ENCODE peak calls at places on chromosomes 16 and 17, in four cellular contexts. U, G, N and S are unnamed samples.

GRCh38 chr16:84868829-84869457 is 49.2 kb downstream of the CRISPLD2 start:
- DNase-seq in G (no peak), U (no peak), N (no peak), S (no peak)

GRCh38 chr17:21287703-21288449 is 3.4 kb downstream of the MAP2K3 start:
- DNase-seq in N (peak), U (peak), G (peak), S (peak)

GRCh38 chr16:85601730-85602401 is 11.3 kb upstream of the GSE1 start:
- DNase-seq in G (no peak), U (peak), N (no peak), S (no peak)

GRCh38 chr17:182164-182751 is 808 bp upstream of the DOC2B start:
- DNase-seq in N (no peak), G (no peak), U (no peak), S (no peak)

GRCh38 chr17:81241648-81242420 is 2.7 kb downstream of the NDUFAF8 start:
- DNase-seq in G (no peak), U (peak), N (peak), S (no peak)

GRCh38 chr16:3577302-3577752 is at the start of gene NLRC3:
- DNase-seq in G (no peak), U (no peak), N (no peak), S (no peak)

GRCh38 chr16:12757546-12757945 is 46.1 kb downstream of the CPPED1 start:
- DNase-seq in N (no peak), U (no peak), G (no peak), S (no peak)

GRCh38 chr17:18182978-18183333 is 672 bp upstream of the ALKBH5 start:
- DNase-seq in G (peak), N (peak), U (peak), S (peak)

GRCh38 chr16:66402591-66403230 is 24.4 kb upstream of the BEAN1 start:
- DNase-seq in N (no peak), U (no peak), G (no peak), S (no peak)

GRCh38 chr17:45677770-45678169 is 106.3 kb upstream of the CRHR1 start:
- DNase-seq in G (no peak), U (peak), N (no peak), S (no peak)

DNA sequence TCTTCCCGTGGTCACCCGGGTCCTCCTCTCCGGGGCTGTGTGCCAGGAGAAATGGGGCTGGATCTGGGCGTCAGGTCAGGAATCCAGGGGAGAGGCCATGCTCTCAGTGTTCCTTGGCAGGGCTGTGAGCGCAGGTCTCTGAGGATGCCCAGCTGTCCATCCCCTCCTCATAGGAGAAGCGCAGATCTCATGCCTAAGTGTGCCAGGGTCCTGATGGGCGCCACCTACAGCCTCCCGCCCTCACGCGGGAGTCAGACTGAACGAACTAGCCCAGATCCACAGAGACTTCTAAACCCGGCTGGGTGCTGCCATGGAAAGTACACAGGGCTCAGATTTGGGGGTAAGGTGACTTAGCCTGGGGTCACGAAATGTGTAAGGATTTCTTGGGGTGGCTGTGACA is 24.3 kb downstream of the MGRN1 start:
- DNase-seq in G (no peak), N (no peak), U (no peak), S (no peak)
- H3K4me3 ChIP-seq in G (no peak), N (no peak), U (no peak), S (no peak)

DNA sequence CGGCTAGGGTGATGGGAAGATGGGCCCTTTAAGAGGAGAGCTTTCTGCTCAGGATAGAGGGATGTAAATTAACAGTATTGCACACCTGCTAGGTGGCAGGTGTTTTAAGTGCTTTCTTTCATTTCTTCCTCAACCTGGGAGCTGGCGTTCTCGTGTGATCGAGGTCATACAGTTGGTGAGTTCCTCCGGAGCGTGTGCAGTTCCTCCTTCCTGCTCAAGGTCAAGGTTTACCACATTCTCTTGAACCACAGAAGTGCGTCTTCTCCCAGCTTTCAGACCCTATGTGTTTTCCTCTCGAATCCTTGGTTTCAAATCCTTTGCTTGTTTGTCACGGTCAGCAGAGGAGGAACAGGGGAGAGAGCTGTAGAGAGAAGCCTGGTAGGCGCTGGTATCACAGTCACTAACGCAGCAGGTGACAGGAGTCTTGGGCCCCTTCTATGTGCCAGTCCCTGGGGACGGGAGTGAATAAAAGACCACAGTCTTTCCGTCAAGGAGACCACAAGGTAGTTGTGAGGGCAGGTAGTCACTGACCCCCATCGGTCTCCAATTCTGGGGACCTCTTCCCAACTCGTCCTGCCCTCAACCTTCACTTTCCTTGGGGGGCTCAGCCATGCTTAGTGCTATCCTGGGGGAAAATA is 788 bp downstream of the DNAI2 start:
- DNase-seq in U (no peak), N (no peak), G (no peak), S (no peak)
- H3K4me3 ChIP-seq in U (no peak), N (no peak), G (no peak), S (no peak)

GRCh38 chr17:70317416-70317815 is 148.1 kb downstream of the KCNJ2 start:
- DNase-seq in U (no peak), G (no peak), N (no peak), S (no peak)

GRCh38 chr17:70313031-70313430 is 143.7 kb downstream of the KCNJ2 start:
- DNase-seq in U (peak), N (no peak), G (no peak), S (no peak)

GRCh38 chr17:70313450-70313849 is 144.1 kb downstream of the KCNJ2 start:
- DNase-seq in N (no peak), U (peak), G (no peak), S (no peak)

GRCh38 chr17:70314506-70314905 is 145.2 kb downstream of the KCNJ2 start:
- DNase-seq in N (no peak), U (no peak), G (no peak), S (no peak)

GRCh38 chr17:70314096-70314495 is 144.8 kb downstream of the KCNJ2 start:
- DNase-seq in G (no peak), N (no peak), U (peak), S (peak)
- H3K4me3 ChIP-seq in G (no peak), N (no peak), U (no peak), S (no peak)

GRCh38 chr17:37392024-37392590 is 14.5 kb downstream of the ACACA start:
- DNase-seq in G (no peak), N (no peak), U (peak), S (peak)
- H3K4me3 ChIP-seq in G (no peak), N (no peak), U (no peak), S (no peak)

DNA sequence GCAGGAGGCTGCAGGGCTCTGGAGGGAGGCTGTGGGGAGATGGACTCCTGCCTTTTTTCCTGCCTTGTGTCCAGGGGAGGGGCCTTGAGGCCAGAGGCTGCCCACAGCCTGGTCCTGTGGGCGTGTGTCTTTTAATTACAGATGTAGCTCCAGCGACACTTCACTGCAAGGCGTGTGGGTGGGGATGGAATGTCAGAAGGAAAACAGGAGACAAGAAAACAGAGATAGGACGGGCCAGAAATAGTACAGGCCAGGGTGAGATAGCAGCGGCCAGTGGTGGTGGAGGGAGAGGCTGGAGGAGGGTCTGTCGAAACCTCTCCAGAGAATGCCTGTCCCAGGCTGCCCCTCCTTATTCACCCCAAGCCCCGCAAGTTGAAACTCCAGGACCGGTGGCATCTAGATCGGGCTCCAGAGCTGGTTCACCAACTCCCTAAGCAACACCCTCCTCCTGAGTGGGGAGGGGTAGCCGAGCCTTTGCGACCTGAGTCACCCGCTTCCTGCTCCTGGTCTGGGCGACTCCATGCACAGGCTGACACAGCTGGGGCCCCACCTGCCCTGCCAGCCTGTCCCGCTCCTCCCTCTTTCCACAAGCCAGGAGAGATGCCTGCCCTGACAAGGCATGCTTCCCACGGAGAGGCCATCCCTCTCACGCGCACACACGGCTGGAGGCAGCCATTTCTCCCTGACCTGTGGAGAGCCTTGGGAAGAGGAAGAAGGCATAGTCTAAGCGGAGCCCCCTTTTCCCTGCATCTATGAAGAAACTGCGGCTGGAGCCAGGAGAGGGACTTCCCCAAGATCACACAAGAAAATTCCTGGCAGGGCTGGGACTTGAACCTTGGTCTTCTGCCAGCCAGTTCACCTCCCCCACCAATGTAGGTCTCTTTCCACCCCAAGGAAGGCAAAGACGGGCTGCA is 6.6 kb upstream of the JUP start:
- DNase-seq in N (peak), U (peak), G (no peak), S (no peak)
- H3K4me3 ChIP-seq in N (peak), U (no peak), G (no peak), S (no peak)

DNA sequence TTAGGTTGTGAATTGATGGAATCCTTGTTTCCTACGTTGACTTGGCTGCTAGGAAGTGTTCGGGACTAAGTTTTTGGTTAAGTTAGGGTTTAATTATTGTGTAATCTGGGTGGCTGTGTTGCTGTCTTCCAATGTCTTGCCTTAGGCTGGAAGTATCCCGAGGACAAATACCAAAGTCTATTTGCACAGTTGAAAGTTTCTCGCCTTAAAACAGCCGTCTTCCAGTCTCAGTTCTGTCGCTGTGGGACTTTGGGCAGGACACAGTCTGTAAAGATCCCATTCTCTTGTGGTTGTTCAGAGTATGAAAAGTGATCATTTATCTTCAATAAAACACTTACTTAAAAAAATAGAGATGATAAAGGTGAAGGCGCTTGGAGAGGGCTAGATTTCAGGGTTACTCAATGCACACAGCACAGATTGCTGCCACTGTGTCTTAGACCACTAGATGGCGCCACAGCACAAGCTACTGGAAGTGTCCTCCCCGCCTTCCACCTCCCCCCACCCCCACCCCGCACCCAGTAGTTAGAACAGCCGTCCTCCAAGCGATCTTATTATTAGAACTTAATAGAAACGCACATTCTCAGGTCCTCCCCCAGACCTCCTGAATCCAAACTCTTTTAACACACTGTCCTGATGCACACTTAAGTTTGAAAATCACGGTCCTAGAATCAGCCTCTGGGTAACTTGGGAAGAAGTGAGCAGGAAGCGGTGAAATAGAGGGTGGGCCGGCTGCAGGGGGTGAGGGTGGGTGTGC is 45.8 kb downstream of the AKAP1 start:
- DNase-seq in U (peak), N (peak), G (peak), S (peak)
- H3K4me3 ChIP-seq in U (peak), N (peak), G (no peak), S (peak)

GRCh38 chr17:29623283-29623647 is 553 bp upstream of the CORO6 start:
- DNase-seq in U (no peak), N (no peak), G (no peak), S (no peak)
- H3K4me3 ChIP-seq in U (no peak), N (peak), G (no peak), S (peak)

DNA sequence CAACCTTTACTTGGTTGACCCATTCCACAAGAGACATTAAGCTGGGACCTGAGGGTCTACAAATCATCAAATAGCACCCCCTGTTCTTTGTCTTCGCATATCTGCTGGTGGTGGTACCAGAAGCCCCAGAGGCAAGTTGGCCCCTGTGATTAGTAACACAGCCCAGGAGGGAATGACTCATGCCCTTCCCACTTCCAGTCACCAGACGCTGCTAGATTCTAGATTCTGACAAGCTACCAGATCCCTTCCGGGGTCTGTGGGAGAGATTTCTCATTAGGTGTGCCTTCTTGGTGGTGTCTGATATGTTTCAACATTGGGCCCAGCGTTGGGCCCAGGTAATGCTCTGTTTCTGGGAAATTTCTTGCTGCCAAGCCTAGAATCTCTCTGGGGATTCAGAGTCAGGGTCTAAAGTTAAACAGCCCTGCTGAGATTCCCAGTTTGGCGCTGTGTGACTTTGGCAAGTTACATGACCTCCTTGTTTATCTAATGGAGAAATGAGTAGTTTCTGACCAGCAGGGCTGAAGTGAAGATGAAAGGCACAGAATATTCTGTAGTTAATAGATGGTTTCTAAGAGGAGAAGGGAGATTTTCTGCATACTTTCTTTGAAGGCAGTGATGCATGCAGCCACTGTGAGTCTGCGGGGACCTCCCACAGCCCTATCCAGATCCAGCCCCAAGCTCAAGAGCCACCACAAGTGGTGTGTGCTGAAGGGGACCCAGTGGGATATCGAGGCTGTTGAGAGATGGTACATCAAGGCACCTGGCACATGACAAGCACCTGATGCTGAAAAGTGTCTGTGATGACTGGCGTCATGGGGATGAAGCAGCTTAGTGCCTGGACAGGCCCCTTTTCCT is 3.9 kb downstream of the TRPV2 start:
- DNase-seq in U (peak), N (peak), G (peak), S (peak)
- H3K4me3 ChIP-seq in U (peak), N (no peak), G (no peak), S (no peak)